ENCODE peak calls at places on chromosomes 1 and 21, in seven cellular contexts. O is DMS153; W is activated CD8-positive, alpha-beta memory T cell treated with anti-CD3 and anti-CD28 coated beads for 4 hours; Z is right cardiac atrium; H is amygdala; F is GM20000; K is ACHN. G is an unnamed sample.

GRCh38 chr1:244413736-244414135 is 38.0 kb downstream of the ADSS2 start:
- DNase-seq in O (no peak), W (no peak), Z (no peak), H (no peak), F (no peak), K (no peak), G (no peak)

GRCh38 chr1:119141020-119141424 is 569 bp upstream of the WARS2 start:
- DNase-seq in O (no peak), W (peak), Z (peak), H (no peak), F (no peak), K (no peak), G (no peak)

GRCh38 chr1:77308889-77309621 is 27.2 kb downstream of the AK5 start:
- DNase-seq in O (no peak), W (no peak), Z (no peak), H (no peak), F (no peak), K (no peak), G (no peak)

GRCh38 chr1:26752519-26752918 is 35.2 kb upstream of the PIGV start:
- DNase-seq in O (no peak), W (no peak), Z (peak), H (no peak), F (no peak), K (no peak), G (no peak)

GRCh38 chr1:55827350-55827749 is 612.2 kb upstream of the USP24 start:
- DNase-seq in O (no peak), W (no peak), Z (no peak), H (no peak), F (no peak), K (no peak), G (peak)

GRCh38 chr1:170063109-170063826 is 11.2 kb downstream of the KIFAP3 start:
- DNase-seq in O (no peak), W (no peak), Z (no peak), H (no peak), F (no peak), K (no peak), G (no peak)

GRCh38 chr1:245322673-245323072 is 167.9 kb downstream of the KIF26B start:
- DNase-seq in O (no peak), W (no peak), Z (no peak), H (no peak), F (no peak), K (peak), G (no peak)

GRCh38 chr1:51263147-51263850 is 27.2 kb downstream of the RNF11 start:
- DNase-seq in O (no peak), W (no peak), Z (no peak), H (no peak), F (no peak), K (no peak), G (no peak)

GRCh38 chr1:57845041-57845440 is 421.2 kb upstream of the DAB1 start:
- DNase-seq in O (no peak), W (no peak), Z (no peak), H (no peak), F (no peak), K (no peak), G (no peak)

GRCh38 chr1:28417441-28418277 is 48.1 kb downstream of the PHACTR4 start:
- DNase-seq in O (peak), W (no peak), Z (no peak), H (no peak), F (no peak), K (peak), G (peak)

GRCh38 chr1:11650331-11650991 is 3.8 kb downstream of the FBXO2 start:
- DNase-seq in O (peak), W (peak), Z (peak), H (no peak), F (peak), K (no peak), G (no peak)

GRCh38 chr1:80427886-80428285 is 1372.8 kb upstream of the ADGRL2 start:
- DNase-seq in O (no peak), W (no peak), Z (peak), H (no peak), F (no peak), K (no peak), G (no peak)

GRCh38 chr1:163422738-163423404 is 101.1 kb downstream of the NUF2 start:
- DNase-seq in O (no peak), W (no peak), Z (no peak), H (no peak), F (no peak), K (no peak), G (no peak)

GRCh38 chr1:201213926-201214325 is 23.3 kb downstream of the IGFN1 start:
- DNase-seq in O (no peak), W (no peak), Z (no peak), H (no peak), F (no peak), K (no peak), G (no peak)

GRCh38 chr1:117572546-117572945 is 33.3 kb upstream of the TENT5C start:
- DNase-seq in O (peak), W (no peak), Z (no peak), H (no peak), F (no peak), K (no peak), G (no peak)

GRCh38 chr21:32977216-32977615 is 48.5 kb upstream of the OLIG2 start:
- DNase-seq in O (no peak), W (no peak), Z (no peak), H (no peak), F (no peak), K (no peak), G (no peak)

GRCh38 chr1:67052741-67053534 is 1.0 kb downstream of the SLC35D1 start:
- DNase-seq in O (no peak), W (no peak), Z (peak), H (no peak), F (peak), K (peak), G (no peak)

GRCh38 chr21:28336299-28336698 is 656.4 kb downstream of the LTN1 start:
- DNase-seq in O (no peak), W (no peak), Z (no peak), H (peak), F (no peak), K (peak), G (peak)

GRCh38 chr1:24236170-24237045 is 49.3 kb upstream of the IFNLR1 start:
- DNase-seq in O (no peak), W (no peak), Z (no peak), H (no peak), F (peak), K (peak), G (peak)

GRCh38 chr21:40146201-40146890 is 279.1 kb downstream of the PCP4 start:
- DNase-seq in O (peak), W (no peak), Z (no peak), H (no peak), F (no peak), K (no peak), G (no peak)

GRCh38 chr21:28936036-28936435 is 56.6 kb downstream of the LTN1 start:
- DNase-seq in O (no peak), W (no peak), Z (no peak), H (no peak), F (no peak), K (no peak), G (no peak)

GRCh38 chr1:183164350-183164749 is 21.7 kb upstream of the LAMC2 start:
- DNase-seq in O (no peak), W (no peak), Z (no peak), H (no peak), F (no peak), K (peak), G (peak)

GRCh38 chr1:27862004-27862403 is 10.3 kb upstream of the THEMIS2 start:
- DNase-seq in O (no peak), W (no peak), Z (no peak), H (no peak), F (no peak), K (no peak), G (no peak)

GRCh38 chr1:75630004-75630403 is 19.1 kb upstream of the SLC44A5 start:
- DNase-seq in O (peak), W (no peak), Z (no peak), H (no peak), F (no peak), K (no peak), G (no peak)

GRCh38 chr1:169044296-169044695 is 62.2 kb upstream of the ATP1B1 start:
- DNase-seq in O (no peak), W (no peak), Z (no peak), H (no peak), F (peak), K (peak), G (no peak)

GRCh38 chr1:184242507-184242943 is 144.3 kb upstream of the C1orf21 start:
- DNase-seq in O (peak), W (no peak), Z (no peak), H (no peak), F (no peak), K (no peak), G (no peak)

GRCh38 chr1:192439373-192440025 is 122.7 kb downstream of the RGS21 start:
- DNase-seq in O (no peak), W (no peak), Z (no peak), H (no peak), F (no peak), K (peak), G (peak)

GRCh38 chr1:46197551-46198025 is 646 bp downstream of the POMGNT1 start:
- DNase-seq in O (no peak), W (no peak), Z (peak), H (no peak), F (no peak), K (no peak), G (no peak)

GRCh38 chr1:225926551-225927113 is 2.6 kb upstream of the PYCR2 start:
- DNase-seq in O (no peak), W (no peak), Z (no peak), H (no peak), F (no peak), K (no peak), G (no peak)

GRCh38 chr1:87754036-87754603 is 425.4 kb downstream of the LMO4 start:
- DNase-seq in O (no peak), W (no peak), Z (no peak), H (no peak), F (no peak), K (no peak), G (no peak)

GRCh38 chr1:41350055-41350378 is 11.2 kb upstream of the FOXO6 start:
- DNase-seq in O (no peak), W (no peak), Z (no peak), H (no peak), F (no peak), K (no peak), G (no peak)

GRCh38 chr1:203985044-203985443 is 87.9 kb upstream of the SOX13 start:
- DNase-seq in O (no peak), W (no peak), Z (no peak), H (no peak), F (no peak), K (no peak), G (no peak)

GRCh38 chr21:42659416-42660117 is 6.1 kb downstream of the PDE9A start:
- DNase-seq in O (no peak), W (no peak), Z (peak), H (no peak), F (no peak), K (no peak), G (no peak)

GRCh38 chr21:45947716-45948255 is 33.8 kb upstream of the COL6A1 start:
- DNase-seq in O (no peak), W (no peak), Z (no peak), H (no peak), F (no peak), K (no peak), G (no peak)

GRCh38 chr1:153536618-153537375 is 1.0 kb upstream of the S100A6 start:
- DNase-seq in O (no peak), W (no peak), Z (peak), H (no peak), F (no peak), K (no peak), G (no peak)

GRCh38 chr1:169795687-169796086 is 980 bp upstream of the METTL18 start:
- DNase-seq in O (no peak), W (no peak), Z (no peak), H (no peak), F (no peak), K (peak), G (no peak)

GRCh38 chr1:55192093-55192492 is 23.1 kb downstream of the USP24 start:
- DNase-seq in O (no peak), W (no peak), Z (no peak), H (no peak), F (no peak), K (no peak), G (no peak)

GRCh38 chr1:218524526-218524925 is 179.4 kb downstream of the TGFB2 start:
- DNase-seq in O (no peak), W (no peak), Z (no peak), H (no peak), F (no peak), K (no peak), G (no peak)

G was measured in kidney epithelial cell.